ENCODE peak calls at places on chromosomes 7 and 10, in nine cellular contexts. Q is bronchial epithelial cell; T is activated CD4-positive, alpha-beta T cell treated with anti-CD3 and anti-CD28 coated beads for 36 hours; O is NCI-H748 treated with DMSO at 0.1 percent for 48 hours; E is AML-193; U is CD4-positive, CD25-positive, alpha-beta regulatory T cell; H is NCI-H1417; V is tibial artery; N is EH. F is an unnamed sample.

GRCh38 chr7:132906193-132906829 is 175.6 kb downstream of the CHCHD3 start:
- DNase-seq in T (no peak), U (no peak), V (no peak), N (no peak), E (no peak), Q (no peak), H (peak), O (no peak), F (no peak)

GRCh38 chr7:130566168-130566897 is 74.4 kb downstream of the MEST start:
- DNase-seq in V (peak), U (no peak), O (no peak), T (no peak), Q (no peak), H (no peak), E (no peak), N (peak), F (no peak)

GRCh38 chr10:4453276-4453675 is 372.7 kb upstream of the AKR1E2 start:
- DNase-seq in T (no peak), H (no peak), E (no peak), N (no peak), V (no peak), O (no peak), U (no peak), Q (no peak), F (no peak)

GRCh38 chr10:131943021-131943814 is 38.5 kb downstream of the BNIP3 start:
- DNase-seq in O (no peak), Q (no peak), E (peak), N (no peak), U (no peak), T (peak), H (no peak), V (no peak), F (no peak)

GRCh38 chr7:151233111-151233701 is 923 bp downstream of the CHPF2 start:
- DNase-seq in Q (peak), H (peak), E (peak), U (peak), N (peak), T (peak), V (no peak), O (no peak), F (peak)

GRCh38 chr7:1555813-1556540 is at the start of gene TMEM184A:
- DNase-seq in N (no peak), O (peak), U (no peak), V (no peak), Q (peak), T (peak), E (no peak), H (peak), F (peak)

GRCh38 chr10:3729397-3729796 is 55.6 kb downstream of the KLF6 start:
- DNase-seq in V (no peak), E (no peak), Q (peak), O (no peak), T (no peak), U (no peak), N (peak), H (no peak), F (no peak)

GRCh38 chr7:132130497-132130896 is 445.8 kb downstream of the PLXNA4 start:
- DNase-seq in O (no peak), T (no peak), H (no peak), N (peak), U (no peak), V (no peak), Q (no peak), E (no peak), F (no peak)

GRCh38 chr10:18505719-18506118 is 145.7 kb downstream of the NSUN6 start:
- DNase-seq in E (no peak), V (no peak), U (no peak), H (no peak), O (no peak), T (no peak), Q (no peak), N (no peak), F (no peak)

GRCh38 chr10:97020452-97021400 is 165.0 kb downstream of the SLIT1 start:
- DNase-seq in E (no peak), N (no peak), O (peak), V (no peak), T (no peak), Q (no peak), U (no peak), H (peak), F (no peak)

GRCh38 chr7:28726563-28726962 is 231.6 kb downstream of the TRIL start:
- DNase-seq in T (no peak), V (no peak), N (no peak), Q (no peak), E (no peak), O (no peak), H (peak), U (no peak), F (no peak)

GRCh38 chr7:147298611-147299043 is 1182.0 kb downstream of the CNTNAP2 start:
- DNase-seq in V (no peak), N (peak), U (no peak), E (no peak), T (no peak), O (peak), Q (no peak), H (peak), F (no peak)

GRCh38 chr10:85724215-85724614 is 642.4 kb downstream of the GRID1 start:
- DNase-seq in T (no peak), O (no peak), U (no peak), E (no peak), V (no peak), Q (no peak), N (no peak), H (no peak), F (no peak)

GRCh38 chr10:71525721-71526120 is 129.0 kb downstream of the CDH23 start:
- DNase-seq in U (no peak), H (no peak), O (no peak), T (no peak), E (no peak), N (no peak), V (no peak), Q (peak), F (no peak)

GRCh38 chr7:64946772-64947171 is 43.7 kb downstream of the ZNF273 start:
- DNase-seq in U (no peak), N (no peak), H (peak), T (peak), V (no peak), E (peak), Q (no peak), O (no peak), F (no peak)

GRCh38 chr7:137671920-137672319 is 174.9 kb downstream of the DGKI start:
- DNase-seq in H (no peak), N (no peak), E (no peak), T (no peak), V (no peak), U (no peak), O (no peak), Q (no peak), F (no peak)

GRCh38 chr7:18653381-18654155 is 158.0 kb downstream of the HDAC9 start:
- DNase-seq in Q (no peak), U (no peak), V (no peak), N (peak), H (no peak), E (no peak), T (no peak), O (no peak), F (no peak)

GRCh38 chr10:132974886-132975881 is 32.8 kb upstream of the CFAP46 start:
- DNase-seq in V (peak), N (peak), H (no peak), O (no peak), T (no peak), Q (no peak), E (no peak), U (no peak), F (no peak)

GRCh38 chr7:43636093-43636492 is 53.2 kb downstream of the STK17A start:
- DNase-seq in V (no peak), Q (peak), H (peak), E (no peak), U (no peak), T (no peak), O (no peak), N (peak), F (no peak)

GRCh38 chr10:4931587-4931986 is 31.6 kb upstream of the AKR1C1 start:
- DNase-seq in T (no peak), Q (no peak), U (no peak), V (no peak), N (no peak), H (no peak), O (no peak), E (no peak), F (no peak)

GRCh38 chr7:7861211-7861633 is 107.4 kb upstream of the GLCCI1 start:
- DNase-seq in T (no peak), N (peak), V (no peak), E (no peak), U (no peak), Q (peak), O (peak), H (peak), F (no peak)

GRCh38 chr7:509426-509825 is 10.2 kb downstream of the PDGFA start:
- DNase-seq in V (no peak), O (no peak), Q (no peak), T (no peak), N (no peak), E (no peak), H (no peak), U (no peak), F (no peak)

GRCh38 chr7:105215821-105216220 is 172.9 kb downstream of the SRPK2 start:
- DNase-seq in V (no peak), N (no peak), U (no peak), Q (no peak), O (no peak), T (no peak), E (no peak), H (no peak), F (no peak)

GRCh38 chr10:43093423-43094090 is 16.7 kb downstream of the RET start:
- DNase-seq in V (no peak), Q (no peak), E (no peak), N (peak), T (no peak), U (no peak), H (peak), O (no peak), F (no peak)

GRCh38 chr10:6124666-6125065 is 35.8 kb downstream of the RBM17 start:
- DNase-seq in U (no peak), H (no peak), O (no peak), E (no peak), N (peak), Q (no peak), V (peak), T (no peak), F (no peak)

GRCh38 chr10:6423004-6423403 is 157.1 kb downstream of the PRKCQ start:
- DNase-seq in E (no peak), O (no peak), T (peak), V (no peak), H (no peak), Q (peak), U (no peak), N (peak), F (no peak)

GRCh38 chr10:87973635-87974034 is 110.2 kb downstream of the PTEN start:
- DNase-seq in O (no peak), N (peak), E (no peak), Q (peak), U (no peak), V (no peak), T (no peak), H (no peak), F (no peak)

GRCh38 chr7:100793806-100794660 is 33.3 kb downstream of the EPHB4 start:
- DNase-seq in H (peak), V (no peak), U (no peak), Q (peak), N (peak), T (no peak), E (no peak), O (no peak), F (no peak)

GRCh38 chr7:141225916-141226618 is 152.2 kb downstream of the TMEM178B start:
- DNase-seq in Q (no peak), O (no peak), H (no peak), U (no peak), N (no peak), E (no peak), T (no peak), V (no peak), F (no peak)

GRCh38 chr10:133258818-133259602 is 17.7 kb downstream of the ADAM8 start:
- DNase-seq in T (peak), V (peak), Q (peak), U (peak), E (peak), O (no peak), N (peak), H (no peak), F (peak)

GRCh38 chr7:23022258-23022745 is 8.4 kb upstream of the HYCC1 start:
- DNase-seq in E (no peak), O (no peak), T (no peak), U (no peak), Q (peak), V (no peak), N (peak), H (no peak), F (no peak)

GRCh38 chr7:130356760-130357611 is 12.4 kb downstream of the CPA5 start:
- DNase-seq in E (no peak), T (peak), O (no peak), N (peak), U (no peak), H (no peak), V (peak), Q (peak), F (peak)

GRCh38 chr7:147245274-147245673 is 1128.7 kb downstream of the CNTNAP2 start:
- DNase-seq in T (peak), E (peak), V (no peak), H (peak), N (peak), O (peak), U (no peak), Q (peak), F (no peak)

GRCh38 chr7:35985126-35985754 is 167.8 kb upstream of the EEPD1 start:
- DNase-seq in U (peak), Q (peak), E (peak), N (peak), T (peak), H (peak), O (peak), V (peak), F (peak)

GRCh38 chr10:122363722-122364463 is 10.6 kb upstream of the PLEKHA1 start:
- DNase-seq in V (no peak), E (no peak), H (no peak), T (no peak), U (no peak), Q (peak), N (no peak), O (no peak), F (no peak)